ENCODE peak calls at places on chromosomes 4 and X, in ten cellular contexts. One of them, this sample, is unnamed.

GRCh38 chrX:43679778-43680177 is 23.7 kb downstream of the MAOA start:
- DNase-seq in left lung: no peak
- DNase-seq in AG10803: no peak
- DNase-seq in cardiac muscle cell: no peak
- DNase-seq in stomach: no peak
- DNase-seq in kidney: no peak
- DNase-seq in IMR-90: no peak
- DNase-seq in activated B cell treated with CpG ODN at 0.5 μM for 24 hours: no peak
- DNase-seq in H9: no peak
- DNase-seq in WTC11: no peak
- DNase-seq in this sample: no peak

GRCh38 chr4:188754372-188755002 is 615.2 kb downstream of the TRIML1 start:
- DNase-seq in left lung: no peak
- DNase-seq in AG10803: no peak
- DNase-seq in cardiac muscle cell: no peak
- DNase-seq in stomach: no peak
- DNase-seq in kidney: no peak
- DNase-seq in IMR-90: no peak
- DNase-seq in activated B cell treated with CpG ODN at 0.5 μM for 24 hours: no peak
- DNase-seq in H9: no peak
- DNase-seq in WTC11: no peak
- DNase-seq in this sample: no peak

GRCh38 chr4:16264798-16265197 is 38.5 kb upstream of the TAPT1 start:
- DNase-seq in left lung: no peak
- DNase-seq in AG10803: peak; percentile 55
- DNase-seq in cardiac muscle cell: peak; percentile 39
- DNase-seq in stomach: no peak
- DNase-seq in kidney: no peak
- DNase-seq in IMR-90: peak; percentile 58
- DNase-seq in activated B cell treated with CpG ODN at 0.5 μM for 24 hours: no peak
- DNase-seq in H9: no peak
- DNase-seq in WTC11: no peak
- DNase-seq in this sample: no peak

GRCh38 chrX:101759000-101759399 is 99.3 kb upstream of the ARMCX2 start:
- DNase-seq in left lung: no peak
- DNase-seq in AG10803: peak; percentile 41
- DNase-seq in cardiac muscle cell: peak; percentile 63
- DNase-seq in stomach: no peak
- DNase-seq in kidney: no peak
- DNase-seq in IMR-90: peak; percentile 49
- DNase-seq in activated B cell treated with CpG ODN at 0.5 μM for 24 hours: no peak
- DNase-seq in H9: peak; percentile 82
- DNase-seq in WTC11: peak; percentile 56
- DNase-seq in this sample: peak; percentile 7

GRCh38 chr4:3868841-3869572 is 102.8 kb downstream of the ADRA2C start:
- DNase-seq in left lung: peak; percentile 2
- DNase-seq in AG10803: no peak
- DNase-seq in cardiac muscle cell: no peak
- DNase-seq in stomach: no peak
- DNase-seq in kidney: no peak
- DNase-seq in IMR-90: no peak
- DNase-seq in activated B cell treated with CpG ODN at 0.5 μM for 24 hours: no peak
- DNase-seq in H9: peak; percentile 22
- DNase-seq in WTC11: no peak
- DNase-seq in this sample: no peak

GRCh38 chr4:8688041-8688907 is 95.7 kb downstream of the CPZ start:
- DNase-seq in left lung: no peak
- DNase-seq in AG10803: no peak
- DNase-seq in cardiac muscle cell: peak; percentile 71
- DNase-seq in stomach: no peak
- DNase-seq in kidney: peak; percentile 58
- DNase-seq in IMR-90: peak; percentile 2
- DNase-seq in activated B cell treated with CpG ODN at 0.5 μM for 24 hours: no peak
- DNase-seq in H9: peak; percentile 79
- DNase-seq in WTC11: peak; percentile 89
- DNase-seq in this sample: peak; percentile 12

GRCh38 chr4:41587286-41587685 is 49.3 kb downstream of the LIMCH1 start:
- DNase-seq in left lung: no peak
- DNase-seq in AG10803: no peak
- DNase-seq in cardiac muscle cell: no peak
- DNase-seq in stomach: no peak
- DNase-seq in kidney: no peak
- DNase-seq in IMR-90: no peak
- DNase-seq in activated B cell treated with CpG ODN at 0.5 μM for 24 hours: no peak
- DNase-seq in H9: no peak
- DNase-seq in WTC11: no peak
- DNase-seq in this sample: no peak

GRCh38 chr4:126969781-126970180 is 663.0 kb upstream of the INTU start:
- DNase-seq in left lung: no peak
- DNase-seq in AG10803: peak; percentile 42
- DNase-seq in cardiac muscle cell: no peak
- DNase-seq in stomach: no peak
- DNase-seq in kidney: no peak
- DNase-seq in IMR-90: no peak
- DNase-seq in activated B cell treated with CpG ODN at 0.5 μM for 24 hours: no peak
- DNase-seq in H9: no peak
- DNase-seq in WTC11: no peak
- DNase-seq in this sample: no peak

GRCh38 chr4:2009651-2010233 is 968 bp upstream of the NELFA start:
- DNase-seq in left lung: peak; percentile 70
- DNase-seq in AG10803: peak; percentile 58
- DNase-seq in cardiac muscle cell: peak; percentile 77
- DNase-seq in stomach: peak; percentile 76
- DNase-seq in kidney: peak; percentile 83
- DNase-seq in IMR-90: peak; percentile 45
- DNase-seq in activated B cell treated with CpG ODN at 0.5 μM for 24 hours: peak; percentile 31
- DNase-seq in H9: peak; percentile 67
- DNase-seq in WTC11: peak; percentile 66
- DNase-seq in this sample: peak; percentile 36

GRCh38 chr4:2006956-2007653 is 1.7 kb downstream of the NELFA start:
- DNase-seq in left lung: no peak
- DNase-seq in AG10803: no peak
- DNase-seq in cardiac muscle cell: no peak
- DNase-seq in stomach: no peak
- DNase-seq in kidney: no peak
- DNase-seq in IMR-90: no peak
- DNase-seq in activated B cell treated with CpG ODN at 0.5 μM for 24 hours: no peak
- DNase-seq in H9: no peak
- DNase-seq in WTC11: no peak
- DNase-seq in this sample: no peak

GRCh38 chr4:2008671-2008920 is 178 bp downstream of the NELFA start:
- DNase-seq in left lung: no peak
- DNase-seq in AG10803: no peak
- DNase-seq in cardiac muscle cell: no peak
- DNase-seq in stomach: no peak
- DNase-seq in kidney: no peak
- DNase-seq in IMR-90: no peak
- DNase-seq in activated B cell treated with CpG ODN at 0.5 μM for 24 hours: no peak
- DNase-seq in H9: no peak
- DNase-seq in WTC11: no peak
- DNase-seq in this sample: no peak

GRCh38 chr4:2007804-2008670 is 737 bp downstream of the NELFA start:
- DNase-seq in left lung: no peak
- DNase-seq in AG10803: no peak
- DNase-seq in cardiac muscle cell: peak; percentile 35
- DNase-seq in stomach: no peak
- DNase-seq in kidney: no peak
- DNase-seq in IMR-90: peak; percentile 9
- DNase-seq in activated B cell treated with CpG ODN at 0.5 μM for 24 hours: no peak
- DNase-seq in H9: no peak
- DNase-seq in WTC11: no peak
- DNase-seq in this sample: no peak

DNA sequence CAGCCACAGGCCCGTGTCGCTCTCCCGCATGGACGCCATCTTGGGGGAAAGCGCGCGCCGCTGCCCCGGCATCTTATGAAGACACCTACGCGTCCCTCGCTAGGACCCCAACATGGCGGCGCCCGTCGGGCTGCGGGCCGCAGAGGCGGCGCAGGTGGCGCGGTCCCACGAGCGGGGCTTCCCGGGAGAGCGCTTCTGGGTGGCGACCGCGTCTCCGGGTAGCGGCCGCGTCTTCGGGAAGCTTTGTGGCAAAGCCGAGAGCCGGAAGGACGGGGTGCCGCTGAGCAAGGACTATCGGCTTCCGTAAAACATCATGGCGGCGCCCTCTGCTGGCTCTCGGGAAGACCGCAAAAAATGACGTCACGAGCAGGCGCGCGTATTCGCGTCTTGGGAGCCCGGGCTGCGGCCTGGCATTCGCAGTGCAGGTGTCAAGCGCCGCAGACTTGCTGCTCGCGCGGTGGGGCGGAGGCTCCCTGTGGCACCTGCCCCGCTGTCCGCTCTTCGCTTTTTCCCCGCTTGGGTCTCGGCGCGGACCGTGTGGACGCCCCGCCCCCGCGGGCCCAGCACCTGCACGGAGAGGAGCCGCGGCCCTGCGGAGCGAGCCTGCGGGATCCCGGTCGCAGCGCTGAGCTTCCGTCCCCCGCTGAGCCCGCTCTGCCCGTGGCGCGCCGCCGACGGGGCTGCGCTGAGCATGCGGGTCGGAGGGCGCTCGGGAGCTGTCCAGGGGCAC is at the start of gene NELFA:
- DNase-seq in left lung: peak; percentile 96
- DNase-seq in AG10803: peak; percentile 88
- DNase-seq in cardiac muscle cell: peak; percentile 98
- DNase-seq in stomach: peak; percentile 98
- DNase-seq in kidney: peak; percentile 98
- DNase-seq in IMR-90: peak; percentile 91
- DNase-seq in activated B cell treated with CpG ODN at 0.5 μM for 24 hours: peak; percentile 93
- DNase-seq in H9: peak; percentile 96
- DNase-seq in WTC11: peak; percentile 96
- DNase-seq in this sample: peak; percentile 87
- TF ChIP-seq CTCF in left lung: peak; percentile 33
- TF ChIP-seq CTCF in AG10803: peak; percentile 41
- TF ChIP-seq CTCF in cardiac muscle cell: peak; percentile 32
- TF ChIP-seq CTCF in stomach: peak; percentile 29
- TF ChIP-seq CTCF in kidney: peak; percentile 2
- TF ChIP-seq CTCF in IMR-90: peak; percentile 24
- TF ChIP-seq CTCF in activated B cell treated with CpG ODN at 0.5 μM for 24 hours: no peak
- TF ChIP-seq CTCF in H9: no peak
- TF ChIP-seq CTCF in WTC11: peak; percentile 27
- TF ChIP-seq CTCF in this sample: no peak

GRCh38 chrX:153725039-153725831 is 579 bp downstream of the ABCD1 start:
- DNase-seq in left lung: no peak
- DNase-seq in AG10803: no peak
- DNase-seq in cardiac muscle cell: no peak
- DNase-seq in stomach: no peak
- DNase-seq in kidney: peak; percentile 75
- DNase-seq in IMR-90: no peak
- DNase-seq in activated B cell treated with CpG ODN at 0.5 μM for 24 hours: no peak
- DNase-seq in H9: no peak
- DNase-seq in WTC11: peak; percentile 15
- DNase-seq in this sample: peak; percentile 32

GRCh38 chrX:153724252-153725038 is at the start of the genes ABCD1 and BCAP31:
- DNase-seq in left lung: peak; percentile 90
- DNase-seq in AG10803: peak; percentile 84
- DNase-seq in cardiac muscle cell: peak; percentile 90
- DNase-seq in stomach: peak; percentile 90
- DNase-seq in kidney: peak; percentile 96
- DNase-seq in IMR-90: peak; percentile 78
- DNase-seq in activated B cell treated with CpG ODN at 0.5 μM for 24 hours: peak; percentile 84
- DNase-seq in H9: peak; percentile 84
- DNase-seq in WTC11: peak; percentile 83
- DNase-seq in this sample: peak; percentile 79

GRCh38 chrX:153722704-153723350 is 1.4 kb downstream of the BCAP31 start:
- DNase-seq in left lung: peak; percentile 53
- DNase-seq in AG10803: no peak
- DNase-seq in cardiac muscle cell: no peak
- DNase-seq in stomach: no peak
- DNase-seq in kidney: peak; percentile 53
- DNase-seq in IMR-90: no peak
- DNase-seq in activated B cell treated with CpG ODN at 0.5 μM for 24 hours: no peak
- DNase-seq in H9: no peak
- DNase-seq in WTC11: no peak
- DNase-seq in this sample: peak; percentile 23

GRCh38 chrX:153725832-153726285 is 1.2 kb downstream of the ABCD1 start:
- DNase-seq in left lung: no peak
- DNase-seq in AG10803: no peak
- DNase-seq in cardiac muscle cell: no peak
- DNase-seq in stomach: no peak
- DNase-seq in kidney: peak; percentile 84
- DNase-seq in IMR-90: no peak
- DNase-seq in activated B cell treated with CpG ODN at 0.5 μM for 24 hours: no peak
- DNase-seq in H9: no peak
- DNase-seq in WTC11: no peak
- DNase-seq in this sample: no peak

GRCh38 chrX:153723351-153724251 is 586 bp downstream of the BCAP31 start:
- DNase-seq in left lung: no peak
- DNase-seq in AG10803: peak; percentile 42
- DNase-seq in cardiac muscle cell: peak; percentile 56
- DNase-seq in stomach: peak; percentile 48
- DNase-seq in kidney: peak; percentile 81
- DNase-seq in IMR-90: peak; percentile 37
- DNase-seq in activated B cell treated with CpG ODN at 0.5 μM for 24 hours: peak; percentile 54
- DNase-seq in H9: peak; percentile 50
- DNase-seq in WTC11: peak; percentile 38
- DNase-seq in this sample: peak; percentile 29
- TF ChIP-seq CTCF in left lung: no peak
- TF ChIP-seq CTCF in AG10803: peak; percentile 41
- TF ChIP-seq CTCF in cardiac muscle cell: peak; percentile 39
- TF ChIP-seq CTCF in stomach: no peak
- TF ChIP-seq CTCF in kidney: peak; percentile 10
- TF ChIP-seq CTCF in IMR-90: peak; percentile 34
- TF ChIP-seq CTCF in activated B cell treated with CpG ODN at 0.5 μM for 24 hours: no peak
- TF ChIP-seq CTCF in H9: peak; percentile 56
- TF ChIP-seq CTCF in WTC11: no peak
- TF ChIP-seq CTCF in this sample: no peak

GRCh38 chr4:23298371-23298770 is 591.5 kb downstream of the PPARGC1A start:
- DNase-seq in left lung: no peak
- DNase-seq in AG10803: no peak
- DNase-seq in cardiac muscle cell: no peak
- DNase-seq in stomach: no peak
- DNase-seq in kidney: no peak
- DNase-seq in IMR-90: no peak
- DNase-seq in activated B cell treated with CpG ODN at 0.5 μM for 24 hours: no peak
- DNase-seq in H9: no peak
- DNase-seq in WTC11: no peak
- DNase-seq in this sample: no peak

GRCh38 chr4:23297327-23297726 is 592.5 kb downstream of the PPARGC1A start:
- DNase-seq in left lung: no peak
- DNase-seq in AG10803: no peak
- DNase-seq in cardiac muscle cell: no peak
- DNase-seq in stomach: no peak
- DNase-seq in kidney: no peak
- DNase-seq in IMR-90: no peak
- DNase-seq in activated B cell treated with CpG ODN at 0.5 μM for 24 hours: no peak
- DNase-seq in H9: no peak
- DNase-seq in WTC11: peak; percentile 13
- DNase-seq in this sample: no peak
- TF ChIP-seq CTCF in left lung: no peak
- TF ChIP-seq CTCF in AG10803: no peak
- TF ChIP-seq CTCF in cardiac muscle cell: no peak
- TF ChIP-seq CTCF in stomach: no peak
- TF ChIP-seq CTCF in kidney: no peak
- TF ChIP-seq CTCF in IMR-90: no peak
- TF ChIP-seq CTCF in activated B cell treated with CpG ODN at 0.5 μM for 24 hours: no peak
- TF ChIP-seq CTCF in H9: peak; percentile 47
- TF ChIP-seq CTCF in WTC11: no peak
- TF ChIP-seq CTCF in this sample: no peak

DNA sequence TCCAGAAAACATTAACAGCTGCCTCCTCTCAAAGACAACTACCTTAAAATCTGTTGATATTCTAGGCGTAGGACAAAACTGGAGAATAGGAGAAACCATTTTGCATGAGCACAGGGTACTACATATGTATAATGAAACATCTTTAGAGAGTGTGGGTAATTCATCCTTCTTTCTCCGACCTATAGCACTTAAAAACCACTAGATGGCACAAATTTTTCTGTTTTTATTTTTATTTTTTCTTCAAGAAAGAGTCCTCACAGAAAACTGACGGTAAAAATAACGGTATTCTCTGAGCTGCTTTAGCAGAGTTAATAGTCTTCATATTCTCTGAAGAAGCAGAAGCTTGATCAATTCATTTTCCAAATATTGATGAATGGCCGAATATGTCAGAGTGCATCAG is 14.6 kb downstream of the SMIM31 start:
- DNase-seq in left lung: no peak
- DNase-seq in AG10803: peak; percentile 10
- DNase-seq in cardiac muscle cell: no peak
- DNase-seq in stomach: no peak
- DNase-seq in kidney: no peak
- DNase-seq in IMR-90: peak; percentile 3
- DNase-seq in activated B cell treated with CpG ODN at 0.5 μM for 24 hours: no peak
- DNase-seq in H9: no peak
- DNase-seq in WTC11: no peak
- DNase-seq in this sample: no peak
- TF ChIP-seq CTCF in left lung: peak; percentile 11
- TF ChIP-seq CTCF in AG10803: peak; percentile 61
- TF ChIP-seq CTCF in cardiac muscle cell: peak; percentile 43
- TF ChIP-seq CTCF in stomach: no peak
- TF ChIP-seq CTCF in kidney: no peak
- TF ChIP-seq CTCF in IMR-90: peak; percentile 36
- TF ChIP-seq CTCF in activated B cell treated with CpG ODN at 0.5 μM for 24 hours: no peak
- TF ChIP-seq CTCF in H9: peak; percentile 76
- TF ChIP-seq CTCF in WTC11: peak; percentile 22
- TF ChIP-seq CTCF in this sample: peak; percentile 1

This sample was measured in HL-60.